ENCODE peak calls at places on chromosomes 16 and 17, in five cellular contexts. One of them, this sample, is unnamed.

GRCh38 chr16:68416057-68417046 is 32.0 kb downstream of the SMPD3 start:
- DNase-seq in endodermal cell: no peak
- DNase-seq in AG09309: no peak
- DNase-seq in pancreas: peak
- DNase-seq in fibroblast of pulmonary artery: no peak
- DNase-seq in this sample: no peak

GRCh38 chr17:44688200-44688599 is 1.4 kb downstream of the CCDC43 start:
- DNase-seq in endodermal cell: no peak
- DNase-seq in AG09309: no peak
- DNase-seq in pancreas: no peak
- DNase-seq in fibroblast of pulmonary artery: no peak
- DNase-seq in this sample: no peak

GRCh38 chr17:57915980-57916757 is 39.0 kb downstream of the CUEDC1 start:
- DNase-seq in endodermal cell: peak
- DNase-seq in AG09309: no peak
- DNase-seq in pancreas: no peak
- DNase-seq in fibroblast of pulmonary artery: no peak
- DNase-seq in this sample: peak

GRCh38 chr16:11393861-11394592 is 48.8 kb downstream of the RMI2 start:
- DNase-seq in endodermal cell: no peak
- DNase-seq in AG09309: no peak
- DNase-seq in pancreas: no peak
- DNase-seq in fibroblast of pulmonary artery: no peak
- DNase-seq in this sample: no peak

GRCh38 chr16:19523184-19523558 is 571 bp upstream of the CCP110 start:
- DNase-seq in endodermal cell: no peak
- DNase-seq in AG09309: no peak
- DNase-seq in pancreas: no peak
- DNase-seq in fibroblast of pulmonary artery: no peak
- DNase-seq in this sample: no peak

GRCh38 chr16:11174141-11174540 is 81.9 kb downstream of the SOCS1 start:
- DNase-seq in endodermal cell: no peak
- DNase-seq in AG09309: no peak
- DNase-seq in pancreas: no peak
- DNase-seq in fibroblast of pulmonary artery: no peak
- DNase-seq in this sample: no peak

GRCh38 chr17:49910094-49910857 is 58.7 kb upstream of the DLX4 start:
- DNase-seq in endodermal cell: peak
- DNase-seq in AG09309: no peak
- DNase-seq in pancreas: peak
- DNase-seq in fibroblast of pulmonary artery: no peak
- DNase-seq in this sample: no peak

GRCh38 chr17:19621697-19622096 is 26.9 kb upstream of the ALDH3A2 start:
- DNase-seq in endodermal cell: no peak
- DNase-seq in AG09309: no peak
- DNase-seq in pancreas: no peak
- DNase-seq in fibroblast of pulmonary artery: no peak
- DNase-seq in this sample: no peak

GRCh38 chr17:67377727-67378443 is 804 bp downstream of the PITPNC1 start:
- DNase-seq in endodermal cell: peak
- DNase-seq in AG09309: no peak
- DNase-seq in pancreas: peak
- DNase-seq in fibroblast of pulmonary artery: peak
- DNase-seq in this sample: peak

GRCh38 chr17:72488542-72489272 is 367.9 kb downstream of the SOX9 start:
- DNase-seq in endodermal cell: peak
- DNase-seq in AG09309: no peak
- DNase-seq in pancreas: no peak
- DNase-seq in fibroblast of pulmonary artery: no peak
- DNase-seq in this sample: no peak

GRCh38 chr17:43803758-43804157 is 23.5 kb downstream of the CFAP97D1 start:
- DNase-seq in endodermal cell: peak
- DNase-seq in AG09309: no peak
- DNase-seq in pancreas: no peak
- DNase-seq in fibroblast of pulmonary artery: peak
- DNase-seq in this sample: no peak

GRCh38 chr16:49660647-49661046 is 195.3 kb downstream of the ZNF423 start:
- DNase-seq in endodermal cell: no peak
- DNase-seq in AG09309: no peak
- DNase-seq in pancreas: no peak
- DNase-seq in fibroblast of pulmonary artery: no peak
- DNase-seq in this sample: no peak

GRCh38 chr16:88376053-88376834 is 6.5 kb upstream of the ZNF469 start:
- DNase-seq in endodermal cell: no peak
- DNase-seq in AG09309: no peak
- DNase-seq in pancreas: no peak
- DNase-seq in fibroblast of pulmonary artery: no peak
- DNase-seq in this sample: no peak

GRCh38 chr17:61410555-61411089 is 11.0 kb downstream of the TBX2 start:
- DNase-seq in endodermal cell: peak
- DNase-seq in AG09309: no peak
- DNase-seq in pancreas: no peak
- DNase-seq in fibroblast of pulmonary artery: peak
- DNase-seq in this sample: peak

GRCh38 chr17:77361986-77362620 is 221.3 kb downstream of the SEC14L1 start:
- DNase-seq in endodermal cell: peak
- DNase-seq in AG09309: no peak
- DNase-seq in pancreas: peak
- DNase-seq in fibroblast of pulmonary artery: no peak
- DNase-seq in this sample: peak

GRCh38 chr17:15498107-15498506 is 30.7 kb upstream of the CDRT4 start:
- DNase-seq in endodermal cell: peak
- DNase-seq in AG09309: no peak
- DNase-seq in pancreas: no peak
- DNase-seq in fibroblast of pulmonary artery: no peak
- DNase-seq in this sample: no peak

GRCh38 chr16:85310868-85311585 is 198.8 kb upstream of the CIBAR2 start:
- DNase-seq in endodermal cell: peak
- DNase-seq in AG09309: no peak
- DNase-seq in pancreas: no peak
- DNase-seq in fibroblast of pulmonary artery: no peak
- DNase-seq in this sample: no peak

GRCh38 chr16:15897834-15898254 is 9.4 kb upstream of the CEP20 start:
- DNase-seq in endodermal cell: no peak
- DNase-seq in AG09309: no peak
- DNase-seq in pancreas: no peak
- DNase-seq in fibroblast of pulmonary artery: no peak
- DNase-seq in this sample: peak

GRCh38 chr17:81534157-81535006 is 6.2 kb downstream of the FSCN2 start:
- DNase-seq in endodermal cell: no peak
- DNase-seq in AG09309: no peak
- DNase-seq in pancreas: no peak
- DNase-seq in fibroblast of pulmonary artery: no peak
- DNase-seq in this sample: no peak

GRCh38 chr17:59859444-59860025 is 33.2 kb downstream of the TUBD1 start:
- DNase-seq in endodermal cell: no peak
- DNase-seq in AG09309: peak
- DNase-seq in pancreas: no peak
- DNase-seq in fibroblast of pulmonary artery: peak
- DNase-seq in this sample: peak

GRCh38 chr17:61805399-61805798 is 57.9 kb downstream of the BRIP1 start:
- DNase-seq in endodermal cell: no peak
- DNase-seq in AG09309: no peak
- DNase-seq in pancreas: no peak
- DNase-seq in fibroblast of pulmonary artery: peak
- DNase-seq in this sample: peak

GRCh38 chr17:81099888-81100287 is 64.9 kb downstream of the BAIAP2 start:
- DNase-seq in endodermal cell: no peak
- DNase-seq in AG09309: no peak
- DNase-seq in pancreas: no peak
- DNase-seq in fibroblast of pulmonary artery: no peak
- DNase-seq in this sample: no peak

GRCh38 chr16:70770968-70771552 is 29.9 kb downstream of the VAC14 start:
- DNase-seq in endodermal cell: peak
- DNase-seq in AG09309: no peak
- DNase-seq in pancreas: peak
- DNase-seq in fibroblast of pulmonary artery: peak
- DNase-seq in this sample: peak

GRCh38 chr17:29347831-29348281 is 42.3 kb upstream of the TAOK1 start:
- DNase-seq in endodermal cell: peak
- DNase-seq in AG09309: peak
- DNase-seq in pancreas: no peak
- DNase-seq in fibroblast of pulmonary artery: peak
- DNase-seq in this sample: peak

GRCh38 chr17:14522795-14523387 is 222.0 kb downstream of the HS3ST3B1 start:
- DNase-seq in endodermal cell: peak
- DNase-seq in AG09309: no peak
- DNase-seq in pancreas: no peak
- DNase-seq in fibroblast of pulmonary artery: no peak
- DNase-seq in this sample: no peak

GRCh38 chr16:3971706-3972105 is 91.2 kb upstream of the CREBBP start:
- DNase-seq in endodermal cell: no peak
- DNase-seq in AG09309: no peak
- DNase-seq in pancreas: no peak
- DNase-seq in fibroblast of pulmonary artery: no peak
- DNase-seq in this sample: no peak

GRCh38 chr16:69064164-69064563 is 41.3 kb upstream of the HAS3 start:
- DNase-seq in endodermal cell: no peak
- DNase-seq in AG09309: no peak
- DNase-seq in pancreas: no peak
- DNase-seq in fibroblast of pulmonary artery: no peak
- DNase-seq in this sample: no peak

GRCh38 chr16:4801051-4801961 is 1.1 kb downstream of the ROGDI start:
- DNase-seq in endodermal cell: peak
- DNase-seq in AG09309: no peak
- DNase-seq in pancreas: peak
- DNase-seq in fibroblast of pulmonary artery: no peak
- DNase-seq in this sample: no peak

GRCh38 chr16:49664221-49665215 is 191.4 kb downstream of the ZNF423 start:
- DNase-seq in endodermal cell: no peak
- DNase-seq in AG09309: no peak
- DNase-seq in pancreas: no peak
- DNase-seq in fibroblast of pulmonary artery: no peak
- DNase-seq in this sample: no peak

GRCh38 chr17:17844079-17844478 is 7.3 kb upstream of the SREBF1 start:
- DNase-seq in endodermal cell: peak
- DNase-seq in AG09309: no peak
- DNase-seq in pancreas: no peak
- DNase-seq in fibroblast of pulmonary artery: no peak
- DNase-seq in this sample: no peak

GRCh38 chr16:58128181-58128631 is 975 bp downstream of the CFAP20 start:
- DNase-seq in endodermal cell: no peak
- DNase-seq in AG09309: no peak
- DNase-seq in pancreas: no peak
- DNase-seq in fibroblast of pulmonary artery: no peak
- DNase-seq in this sample: peak

GRCh38 chr16:89170346-89171215 is 967 bp upstream of the CDH15 start:
- DNase-seq in endodermal cell: peak
- DNase-seq in AG09309: no peak
- DNase-seq in pancreas: peak
- DNase-seq in fibroblast of pulmonary artery: no peak
- DNase-seq in this sample: no peak

GRCh38 chr17:2022647-2023046 is 2.5 kb downstream of the RTN4RL1 start:
- DNase-seq in endodermal cell: no peak
- DNase-seq in AG09309: no peak
- DNase-seq in pancreas: no peak
- DNase-seq in fibroblast of pulmonary artery: no peak
- DNase-seq in this sample: no peak

GRCh38 chr17:38733315-38734234 is 3.4 kb downstream of the CISD3 start:
- DNase-seq in endodermal cell: peak
- DNase-seq in AG09309: no peak
- DNase-seq in pancreas: peak
- DNase-seq in fibroblast of pulmonary artery: no peak
- DNase-seq in this sample: no peak
- TF ChIP-seq CTCF in endodermal cell: peak
- TF ChIP-seq CTCF in AG09309: peak
- TF ChIP-seq CTCF in pancreas: no peak
- TF ChIP-seq CTCF in fibroblast of pulmonary artery: peak
- TF ChIP-seq CTCF in this sample: peak

GRCh38 chr17:48058393-48059124 is 10.4 kb downstream of the NFE2L1 start:
- DNase-seq in endodermal cell: no peak
- DNase-seq in AG09309: no peak
- DNase-seq in pancreas: no peak
- DNase-seq in fibroblast of pulmonary artery: no peak
- DNase-seq in this sample: no peak

GRCh38 chr17:48057626-48058025 is 9.5 kb downstream of the NFE2L1 start:
- DNase-seq in endodermal cell: peak
- DNase-seq in AG09309: no peak
- DNase-seq in pancreas: no peak
- DNase-seq in fibroblast of pulmonary artery: no peak
- DNase-seq in this sample: no peak

GRCh38 chr17:48056246-48056745 is 8.1 kb downstream of the NFE2L1 start:
- DNase-seq in endodermal cell: no peak
- DNase-seq in AG09309: no peak
- DNase-seq in pancreas: no peak
- DNase-seq in fibroblast of pulmonary artery: no peak
- DNase-seq in this sample: no peak

GRCh38 chr17:48055531-48056245 is 7.5 kb downstream of the NFE2L1 start:
- DNase-seq in endodermal cell: peak
- DNase-seq in AG09309: peak
- DNase-seq in pancreas: no peak
- DNase-seq in fibroblast of pulmonary artery: peak
- DNase-seq in this sample: peak

DNA sequence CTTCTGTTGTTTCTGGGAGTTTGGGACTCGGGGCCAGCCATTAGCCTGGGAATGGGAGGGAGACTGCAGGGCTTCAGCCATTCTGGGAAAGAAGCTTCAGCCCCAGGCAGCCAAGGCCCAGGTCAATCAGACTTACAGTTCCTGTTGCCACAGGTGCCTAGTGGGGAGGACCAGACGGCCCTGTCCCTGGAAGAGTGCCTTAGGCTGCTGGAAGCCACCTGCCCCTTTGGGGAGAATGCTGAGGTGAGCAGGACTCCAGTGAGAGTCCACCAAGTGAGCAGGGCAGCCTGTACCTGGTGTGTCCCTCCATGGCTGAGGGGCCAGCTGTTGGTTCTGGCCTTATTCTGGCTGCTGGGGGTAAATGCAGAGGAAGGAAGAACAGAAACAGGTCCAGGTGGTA is 8.7 kb downstream of the NFE2L1 start:
- DNase-seq in endodermal cell: no peak
- DNase-seq in AG09309: no peak
- DNase-seq in pancreas: no peak
- DNase-seq in fibroblast of pulmonary artery: no peak
- DNase-seq in this sample: no peak
- H3K4me3 ChIP-seq in endodermal cell: no peak
- H3K4me3 ChIP-seq in AG09309: no peak
- H3K4me3 ChIP-seq in pancreas: no peak
- H3K4me3 ChIP-seq in fibroblast of pulmonary artery: no peak
- H3K4me3 ChIP-seq in this sample: no peak

DNA sequence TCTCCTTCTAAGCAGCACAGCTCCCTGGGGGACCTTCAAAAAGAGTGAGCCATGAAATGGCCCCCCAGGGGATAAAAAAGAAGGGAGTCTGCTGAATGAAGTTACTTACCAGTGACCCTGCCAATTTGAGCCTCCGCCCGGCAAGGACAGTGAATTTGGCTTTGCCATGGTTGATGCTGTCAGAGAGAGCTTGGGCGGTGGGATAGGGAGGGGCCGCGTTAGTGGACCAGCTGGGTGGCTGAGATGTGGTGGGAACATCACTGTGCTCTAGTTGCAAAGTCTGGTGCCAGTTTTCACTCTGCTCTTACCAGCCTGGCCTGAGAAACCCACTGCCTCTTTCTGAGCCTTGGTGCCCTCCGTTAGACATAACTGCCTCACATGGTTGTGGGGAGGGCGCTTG is 114.6 kb downstream of the MRM1 start:
- DNase-seq in endodermal cell: no peak
- DNase-seq in AG09309: no peak
- DNase-seq in pancreas: no peak
- DNase-seq in fibroblast of pulmonary artery: no peak
- DNase-seq in this sample: no peak
- TF ChIP-seq CTCF in endodermal cell: no peak
- TF ChIP-seq CTCF in AG09309: no peak
- TF ChIP-seq CTCF in pancreas: no peak
- TF ChIP-seq CTCF in fibroblast of pulmonary artery: no peak
- TF ChIP-seq CTCF in this sample: no peak

GRCh38 chr17:8628609-8629169 is 1.8 kb downstream of the MYH10 start:
- DNase-seq in endodermal cell: no peak
- DNase-seq in AG09309: no peak
- DNase-seq in pancreas: no peak
- DNase-seq in fibroblast of pulmonary artery: peak
- DNase-seq in this sample: no peak
- H3K4me3 ChIP-seq in endodermal cell: peak
- H3K4me3 ChIP-seq in AG09309: no peak
- H3K4me3 ChIP-seq in pancreas: peak
- H3K4me3 ChIP-seq in fibroblast of pulmonary artery: peak
- H3K4me3 ChIP-seq in this sample: peak

This sample was measured in AG10803.